ENCODE peak calls at places on chromosomes 13 and 19, in eight cellular contexts. A, U, R, G, L, F, S and J are unnamed samples.

GRCh38 chr13:43119206-43119605 is 95.8 kb downstream of the DNAJC15 start:
- DNase-seq in L (no peak), G (no peak), U (no peak), A (no peak), S (no peak), R (no peak), F (no peak), J (no peak)

GRCh38 chr19:40348961-40349507 is 539 bp downstream of the PLD3 start:
- DNase-seq in A (no peak), F (no peak), R (peak), G (no peak), S (no peak), L (no peak), U (no peak), J (no peak)

GRCh38 chr19:54696766-54697165 is 27.5 kb upstream of the KIR3DL3 start:
- DNase-seq in A (no peak), G (no peak), U (no peak), S (no peak), R (no peak), F (no peak), L (no peak), J (no peak)

GRCh38 chr19:49851456-49852259 is 699 bp downstream of the PTOV1 start:
- DNase-seq in G (peak), U (no peak), F (no peak), A (no peak), L (peak), R (no peak), S (no peak), J (no peak)

GRCh38 chr13:34847751-34848150 is 94.3 kb upstream of the NBEA start:
- DNase-seq in A (no peak), R (no peak), G (peak), F (no peak), U (no peak), S (no peak), L (peak), J (no peak)

GRCh38 chr19:46753420-46754155 is 7.3 kb upstream of the STRN4 start:
- DNase-seq in F (peak), G (no peak), A (no peak), R (no peak), S (no peak), L (peak), U (no peak), J (no peak)

GRCh38 chr19:52748336-52748950 is 13.6 kb upstream of the ZNF611 start:
- DNase-seq in G (no peak), A (no peak), U (no peak), F (no peak), S (no peak), R (peak), L (peak), J (no peak)

GRCh38 chr19:33513424-33513823 is 8.2 kb downstream of the PEPD start:
- DNase-seq in F (no peak), R (no peak), A (no peak), G (no peak), L (no peak), U (no peak), S (no peak), J (no peak)

GRCh38 chr13:113670541-113670940 is 3.5 kb downstream of the GRK1 start:
- DNase-seq in R (no peak), F (no peak), U (no peak), G (no peak), L (no peak), A (no peak), S (peak), J (no peak)

GRCh38 chr19:38684078-38684861 is 36.8 kb downstream of the ACTN4 start:
- DNase-seq in U (peak), F (no peak), L (no peak), R (peak), A (peak), G (no peak), S (peak), J (no peak)

GRCh38 chr19:10270616-10271394 is at the start of gene ICAM1:
- DNase-seq in S (peak), G (no peak), A (peak), L (no peak), R (peak), U (peak), F (no peak), J (no peak)

GRCh38 chr13:64154514-64154913 is 2738.9 kb upstream of the PCDH20 start:
- DNase-seq in L (no peak), R (peak), S (no peak), A (no peak), U (no peak), F (no peak), G (no peak), J (no peak)

GRCh38 chr19:7541828-7542443 is 6.4 kb downstream of the PNPLA6 start:
- DNase-seq in G (no peak), U (no peak), F (no peak), S (no peak), L (no peak), R (no peak), A (no peak), J (no peak)

GRCh38 chr19:33821871-33822270 is 25.2 kb downstream of the KCTD15 start:
- DNase-seq in G (no peak), A (no peak), L (no peak), R (no peak), U (no peak), S (peak), F (no peak), J (no peak)

GRCh38 chr13:48319458-48320395 is 16.2 kb downstream of the RB1 start:
- DNase-seq in A (no peak), L (no peak), S (no peak), U (no peak), G (no peak), R (no peak), F (no peak), J (no peak)

GRCh38 chr13:21674271-21675009 is 3.6 kb downstream of the FGF9 start:
- DNase-seq in F (no peak), A (no peak), S (peak), R (no peak), G (peak), L (peak), U (no peak), J (no peak)

GRCh38 chr19:13022111-13022858 is 27.0 kb downstream of the NFIX start:
- DNase-seq in G (no peak), R (no peak), U (peak), S (peak), L (no peak), A (no peak), F (no peak), J (no peak)

GRCh38 chr19:5127710-5128109 is 158.8 kb downstream of the KDM4B start:
- DNase-seq in G (no peak), A (no peak), F (no peak), S (no peak), R (no peak), U (no peak), L (no peak), J (no peak)

GRCh38 chr19:11457115-11457514 is 21.7 kb downstream of the PRKCSH start:
- DNase-seq in L (no peak), S (no peak), R (no peak), A (no peak), F (no peak), U (no peak), G (no peak), J (no peak)

GRCh38 chr19:30686252-30686762 is 314.1 kb downstream of the ZNF536 start:
- DNase-seq in S (no peak), G (no peak), R (peak), F (no peak), L (no peak), U (no peak), A (no peak), J (no peak)